ENCODE peak calls at places on chromosomes 4 and X, in five cellular contexts. W, M, P, K and Q are unnamed samples.

GRCh38 chrX:53087378-53087777 is 5.2 kb downstream of the TSPYL2 start:
- DNase-seq in W (no peak), M (no peak), P (no peak), K (no peak), Q (no peak)

GRCh38 chr4:168645933-168646768 is 149.3 kb downstream of the PALLD start:
- DNase-seq in M (no peak), W (no peak), K (no peak), P (no peak), Q (no peak)

GRCh38 chr4:128517739-128518510 is 230.3 kb upstream of the PGRMC2 start:
- DNase-seq in W (peak), M (no peak), K (no peak), P (no peak), Q (peak)

GRCh38 chrX:53684415-53685192 is 1.9 kb downstream of the HUWE1 start:
- DNase-seq in K (no peak), P (no peak), W (peak), M (no peak), Q (no peak)

GRCh38 chr4:38091636-38092035 is 131.4 kb downstream of the PTTG2 start:
- DNase-seq in P (no peak), K (no peak), M (no peak), W (no peak), Q (no peak)

GRCh38 chrX:97854071-97854470 is 970.4 kb downstream of the RPA4 start:
- DNase-seq in K (no peak), M (no peak), P (no peak), W (no peak), Q (no peak)

GRCh38 chrX:49910344-49910743 is 12.1 kb upstream of the CLCN5 start:
- DNase-seq in M (no peak), P (peak), W (no peak), K (no peak), Q (peak)

GRCh38 chr4:110049951-110050925 is 137.6 kb downstream of the EGF start:
- DNase-seq in P (no peak), W (peak), M (peak), K (peak), Q (peak)

GRCh38 chr4:100849319-100849718 is 331.5 kb upstream of the EMCN start:
- DNase-seq in K (peak), M (peak), W (no peak), P (no peak), Q (no peak)

GRCh38 chr4:121733942-121734341 is 31.0 kb downstream of the SMIM43 start:
- DNase-seq in M (no peak), K (no peak), W (no peak), P (no peak), Q (no peak)

GRCh38 chrX:39439910-39440733 is 638.9 kb downstream of the MID1IP1 start:
- DNase-seq in M (no peak), W (no peak), K (no peak), P (no peak), Q (no peak)

GRCh38 chr4:128286474-128287158 is 997 bp downstream of the PGRMC2 start:
- DNase-seq in K (no peak), W (no peak), M (peak), P (no peak), Q (peak)

GRCh38 chr4:83011779-83012630 is 1.4 kb upstream of the LIN54 start:
- DNase-seq in W (peak), K (peak), P (no peak), M (peak), Q (peak)

GRCh38 chr4:143335979-143336827 is 473 bp upstream of the GAB1 start:
- DNase-seq in M (peak), K (peak), W (peak), P (peak), Q (peak)

GRCh38 chrX:71618303-71618721 is at the start of gene CXCR3:
- DNase-seq in P (no peak), W (no peak), M (no peak), K (no peak), Q (peak)

GRCh38 chr4:24991015-24991414 is 39.7 kb downstream of the LGI2 start:
- DNase-seq in P (no peak), M (no peak), W (no peak), K (no peak), Q (no peak)

GRCh38 chr4:8241895-8242696 is 27.5 kb upstream of the HTRA3 start:
- DNase-seq in W (peak), K (peak), P (peak), M (peak), Q (peak)

GRCh38 chrX:56000729-56001128 is 231.4 kb upstream of the KLF8 start:
- DNase-seq in W (no peak), P (no peak), K (no peak), M (no peak), Q (no peak)